ENCODE peak calls at places on chromosomes 2 and 18, in nine cellular contexts. A, Q, R, C, V, O, G, L and N are unnamed samples. For H3K4me1, the result is how much of the 10 kb centered on the place peaks cover.

GRCh38 chr18:63073481-63073880 is 246.1 kb downstream of the BCL2 start:
- DNase-seq in C (no peak), L (no peak), A (no peak), G (no peak), Q (no peak), R (no peak), O (no peak), V (no peak), N (no peak)

GRCh38 chr2:45494275-45494977 is 116.6 kb downstream of the SRBD1 start:
- DNase-seq in C (peak), L (peak), A (no peak), Q (no peak), O (no peak), R (no peak), G (peak), V (peak), N (no peak)

GRCh38 chr2:205850172-205850571 is 167.9 kb downstream of the NRP2 start:
- DNase-seq in R (no peak), O (no peak), L (no peak), V (no peak), C (no peak), G (no peak), A (no peak), Q (no peak), N (no peak)

GRCh38 chr2:11111811-11112425 is 43.3 kb upstream of the SLC66A3 start:
- DNase-seq in C (no peak), R (no peak), A (peak), G (no peak), V (peak), L (peak), O (no peak), Q (no peak), N (no peak)

GRCh38 chr2:33373986-33374385 is 102.5 kb upstream of the RASGRP3 start:
- DNase-seq in C (no peak), L (peak), Q (no peak), O (no peak), A (no peak), V (no peak), R (no peak), G (no peak), N (no peak)

GRCh38 chr18:79804130-79804772 is 6.5 kb downstream of the KCNG2 start:
- DNase-seq in C (peak), Q (no peak), G (no peak), L (no peak), R (no peak), A (no peak), V (no peak), O (no peak), N (no peak)

GRCh38 chr2:147560810-147561521 is 283.9 kb upstream of the ACVR2A start:
- DNase-seq in R (no peak), G (no peak), A (no peak), O (no peak), L (no peak), C (no peak), V (no peak), Q (no peak), N (no peak)

GRCh38 chr18:63904694-63905093 is 3.1 kb upstream of the SERPINB10 start:
- DNase-seq in V (no peak), A (no peak), Q (no peak), R (no peak), G (no peak), O (no peak), L (no peak), C (no peak), N (no peak)

GRCh38 chr2:71570951-71571460 is 117.6 kb downstream of the DYSF start:
- DNase-seq in L (no peak), O (no peak), Q (no peak), V (no peak), G (no peak), A (no peak), C (no peak), R (no peak), N (no peak)

GRCh38 chr2:15839461-15840124 is 100.8 kb upstream of the MYCN start:
- DNase-seq in V (no peak), A (no peak), R (no peak), G (no peak), O (no peak), C (no peak), L (no peak), Q (no peak), N (no peak)

GRCh38 chr2:172408143-172408766 is 19.1 kb upstream of the ITGA6 start:
- DNase-seq in C (no peak), Q (no peak), R (no peak), A (no peak), O (no peak), L (peak), G (no peak), V (no peak), N (no peak)

GRCh38 chr2:82992948-82993347 is 1466.1 kb downstream of the SUCLG1 start:
- DNase-seq in G (no peak), Q (no peak), L (no peak), R (no peak), C (no peak), O (no peak), A (no peak), V (no peak), N (no peak)

GRCh38 chr2:113854970-113855740 is 34.7 kb upstream of the ACTR3 start:
- DNase-seq in R (no peak), C (no peak), V (no peak), O (no peak), G (no peak), A (no peak), L (no peak), Q (no peak), N (no peak)

GRCh38 chr2:62465039-62465740 is 40.8 kb downstream of the TMEM17 start:
- DNase-seq in C (no peak), R (no peak), G (no peak), O (no peak), L (no peak), A (no peak), Q (no peak), V (no peak), N (no peak)

GRCh38 chr2:45276914-45277313 is 267.7 kb upstream of the SIX2 start:
- DNase-seq in R (no peak), O (no peak), A (peak), L (peak), Q (no peak), G (no peak), V (no peak), C (no peak), N (peak)

GRCh38 chr2:232435375-232435648 is 20.6 kb upstream of the ALPI start:
- DNase-seq in C (no peak), O (no peak), L (no peak), A (no peak), G (no peak), Q (no peak), R (no peak), V (no peak), N (no peak)

GRCh38 chr2:21183726-21184125 is 60.0 kb downstream of the TDRD15 start:
- DNase-seq in R (no peak), O (no peak), Q (no peak), C (no peak), A (no peak), V (no peak), G (no peak), L (no peak), N (no peak)

GRCh38 chr2:150459281-150459680 is 28.2 kb downstream of the RND3 start:
- DNase-seq in R (no peak), G (no peak), Q (no peak), L (peak), O (no peak), V (no peak), A (no peak), C (no peak), N (no peak)

GRCh38 chr18:7749510-7749981 is 182.4 kb downstream of the PTPRM start:
- DNase-seq in A (no peak), R (no peak), L (peak), O (no peak), V (no peak), C (no peak), G (no peak), Q (no peak), N (no peak)

GRCh38 chr2:121776885-121777698 is 21.6 kb downstream of the TSN start:
- DNase-seq in O (no peak), C (no peak), A (no peak), R (no peak), L (peak), G (no peak), Q (no peak), V (no peak), N (no peak)

DNA sequence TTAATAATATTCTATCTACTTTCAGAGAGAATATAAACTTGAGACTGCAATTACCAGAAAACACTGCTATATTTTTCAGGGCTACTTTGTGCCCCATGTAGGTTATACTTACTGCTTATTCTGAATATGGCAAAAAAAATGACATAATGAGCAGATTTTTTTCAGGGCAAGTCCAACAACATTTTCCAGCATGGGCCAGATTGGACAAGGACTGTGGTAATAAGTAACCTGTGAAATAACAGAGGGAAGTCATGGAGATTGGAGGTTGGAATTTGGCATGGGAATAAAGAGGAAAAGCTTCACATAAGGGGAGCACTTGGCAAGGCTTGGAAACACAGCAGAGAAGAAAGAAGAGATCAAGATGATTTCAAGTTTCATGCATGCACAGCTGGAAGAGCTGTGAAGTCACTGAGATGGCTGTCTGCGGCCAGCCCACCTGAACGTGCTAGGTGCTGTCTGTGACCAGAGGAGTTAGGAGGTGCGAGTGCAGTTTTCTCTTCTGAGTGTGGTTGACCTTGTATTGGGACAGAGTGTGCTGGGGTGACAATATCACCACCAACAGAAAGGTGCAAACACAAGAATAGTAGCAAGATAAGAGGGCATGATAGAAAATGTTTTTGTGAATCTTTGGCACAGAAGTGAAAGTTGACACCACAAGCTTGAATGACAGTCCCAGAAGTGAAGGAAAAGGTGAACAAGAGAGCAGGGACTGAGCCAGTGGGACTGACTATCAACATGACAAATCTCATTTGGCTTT is 71.1 kb upstream of the DSC1 start:
- DNase-seq in G (no peak), L (no peak), C (no peak), O (no peak), Q (no peak), R (no peak), V (no peak), A (no peak), N (peak)
- H3K27ac ChIP-seq in G (no peak), L (no peak), C (no peak), O (no peak), Q (no peak), R (no peak), V (no peak), A (no peak), N (peak)

GRCh38 chr2:64847930-64848329 is 141.3 kb upstream of the SLC1A4 start:
- DNase-seq in G (no peak), V (no peak), O (no peak), L (no peak), R (no peak), Q (no peak), C (no peak), A (no peak), N (no peak)

GRCh38 chr2:64844087-64844486 is 145.1 kb upstream of the SLC1A4 start:
- DNase-seq in Q (no peak), V (no peak), C (no peak), L (no peak), A (no peak), O (no peak), R (no peak), G (no peak), N (no peak)

GRCh38 chr2:64848363-64848762 is 140.8 kb upstream of the SLC1A4 start:
- DNase-seq in Q (no peak), L (no peak), C (no peak), V (no peak), A (no peak), O (no peak), R (no peak), G (no peak), N (no peak)

GRCh38 chr2:64846175-64846574 is 143.0 kb upstream of the SLC1A4 start:
- DNase-seq in G (peak), O (no peak), V (no peak), L (peak), R (no peak), C (no peak), Q (no peak), A (no peak), N (no peak)

GRCh38 chr2:64845273-64845905 is 143.8 kb upstream of the SLC1A4 start:
- DNase-seq in A (no peak), C (no peak), O (no peak), Q (no peak), V (no peak), L (no peak), G (no peak), R (no peak), N (no peak)
- H3K4me1 ChIP-seq in A (under half), C (under half), O (under half), Q (under half), V (under half), L (under half), G (under half), R (under half), N (under half)

GRCh38 chr2:85435220-85435958 is 16.9 kb downstream of the SH2D6 start:
- DNase-seq in G (no peak), C (no peak), L (no peak), O (no peak), R (no peak), Q (no peak), A (peak), V (no peak), N (no peak)

GRCh38 chr2:85434677-85435076 is 16.2 kb downstream of the SH2D6 start:
- DNase-seq in R (no peak), A (peak), O (no peak), L (no peak), C (no peak), V (no peak), G (no peak), Q (no peak), N (no peak)

GRCh38 chr2:85430780-85431601 is 12.5 kb downstream of the SH2D6 start:
- DNase-seq in L (no peak), A (peak), O (no peak), C (no peak), G (no peak), Q (no peak), V (no peak), R (no peak), N (no peak)

GRCh38 chr2:85431787-85432186 is 13.3 kb downstream of the SH2D6 start:
- DNase-seq in A (peak), G (no peak), O (no peak), R (no peak), C (no peak), Q (no peak), V (no peak), L (no peak), N (no peak)

DNA sequence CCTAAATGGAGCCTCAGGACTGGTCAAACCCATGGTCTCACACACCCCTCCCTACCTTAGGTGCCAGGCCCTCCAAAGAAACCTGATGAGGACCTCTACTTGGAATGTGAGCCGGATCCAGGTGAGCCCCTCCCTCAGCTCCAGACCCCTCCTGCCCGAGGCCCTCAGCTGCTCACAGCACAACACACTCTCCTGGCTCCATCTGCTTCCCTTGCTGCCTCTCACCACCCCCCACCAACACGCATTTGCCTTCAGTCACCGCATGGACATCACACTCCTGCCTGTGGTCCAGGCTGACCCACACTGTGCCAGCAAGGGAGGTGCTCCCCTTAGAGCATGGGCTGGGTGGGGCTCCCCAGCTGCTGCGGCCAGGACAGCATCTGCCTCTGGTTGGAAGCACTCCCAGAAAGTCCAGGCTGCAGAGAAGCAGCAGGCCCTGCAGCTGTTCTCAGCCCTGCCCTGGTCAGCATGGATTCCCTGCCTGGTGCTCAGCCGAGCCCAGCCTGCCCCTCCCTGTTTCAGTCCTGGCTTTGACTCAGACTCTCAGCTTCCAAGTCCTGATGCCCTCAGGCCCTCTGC is 15.1 kb downstream of the SH2D6 start:
- DNase-seq in Q (no peak), C (no peak), G (peak), O (peak), R (peak), L (peak), A (peak), V (no peak), N (peak)
- H3K27ac ChIP-seq in Q (peak), C (no peak), G (peak), O (peak), R (no peak), L (peak), A (peak), V (peak), N (no peak)

DNA sequence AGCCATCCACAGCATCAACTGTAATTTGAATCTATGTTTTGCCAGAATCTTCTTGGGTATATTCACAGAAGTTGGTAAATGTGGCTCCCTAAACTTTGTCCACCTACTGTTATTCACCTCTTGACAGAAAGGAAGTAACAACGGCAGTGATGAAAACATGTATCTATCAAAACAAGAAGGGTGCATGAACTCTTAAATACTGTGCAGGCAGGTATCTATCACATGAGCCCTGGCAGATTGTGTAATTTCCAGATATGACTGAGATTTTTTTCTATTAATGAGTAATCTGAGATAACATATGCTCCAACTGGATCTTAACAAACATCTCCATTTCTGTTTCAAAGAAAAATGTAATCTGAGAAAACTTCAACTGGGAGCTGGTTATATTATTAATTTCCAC is 36.6 kb downstream of the SFT2D3 start:
- DNase-seq in G (no peak), V (no peak), R (no peak), Q (no peak), A (no peak), L (no peak), C (no peak), O (no peak), N (no peak)
- H3K4me1 ChIP-seq in G (under half), V (under half), R (under half), Q (under half), A (under half), L (under half), C (under half), O (under half), N (under half)